ENCODE peak calls at places on chromosomes 4 and X, in ten cellular contexts. One of them, this sample, is unnamed.

GRCh38 chr4:6332042-6332668 is 62.5 kb downstream of the WFS1 start:
- DNase-seq in CD4-positive, CD25-positive, alpha-beta regulatory T cell: no peak
- DNase-seq in NCI-H2171 treated with DMSO at 0.1 percent for 48 hours: no peak
- DNase-seq in astrocyte of the spinal cord: no peak
- DNase-seq in T follicular helper cell: no peak
- DNase-seq in epithelial cell of esophagus: no peak
- DNase-seq in NCI-H2029 treated with DMSO at 0.1 percent for 48 hours: no peak
- DNase-seq in activated T-helper 1 cell treated with anti-CD3 and anti-CD28 coated beads, Interleukin-2, amount 50 U/mL, for 16 hours: no peak
- DNase-seq in GM23338: peak; percentile 66
- DNase-seq in stimulated activated CD8-positive, alpha-beta memory T cell treated with anti-CD3 and anti-CD28 coated beads, Interleukin-12 subunit alpha, Interleukin-12 subunit beta, amount 100 ng/mL, for 1 hour: no peak
- DNase-seq in this sample: no peak

GRCh38 chrX:55007633-55008032 is 7.5 kb downstream of the APEX2 start:
- DNase-seq in CD4-positive, CD25-positive, alpha-beta regulatory T cell: no peak
- DNase-seq in NCI-H2171 treated with DMSO at 0.1 percent for 48 hours: no peak
- DNase-seq in astrocyte of the spinal cord: peak; percentile 55
- DNase-seq in T follicular helper cell: no peak
- DNase-seq in epithelial cell of esophagus: peak; percentile 79
- DNase-seq in NCI-H2029 treated with DMSO at 0.1 percent for 48 hours: no peak
- DNase-seq in activated T-helper 1 cell treated with anti-CD3 and anti-CD28 coated beads, Interleukin-2, amount 50 U/mL, for 16 hours: no peak
- DNase-seq in GM23338: no peak
- DNase-seq in stimulated activated CD8-positive, alpha-beta memory T cell treated with anti-CD3 and anti-CD28 coated beads, Interleukin-12 subunit alpha, Interleukin-12 subunit beta, amount 100 ng/mL, for 1 hour: no peak
- DNase-seq in this sample: no peak

GRCh38 chr4:159319027-159319426 is 216.1 kb downstream of the RAPGEF2 start:
- DNase-seq in CD4-positive, CD25-positive, alpha-beta regulatory T cell: no peak
- DNase-seq in NCI-H2171 treated with DMSO at 0.1 percent for 48 hours: no peak
- DNase-seq in astrocyte of the spinal cord: no peak
- DNase-seq in T follicular helper cell: no peak
- DNase-seq in epithelial cell of esophagus: no peak
- DNase-seq in NCI-H2029 treated with DMSO at 0.1 percent for 48 hours: no peak
- DNase-seq in activated T-helper 1 cell treated with anti-CD3 and anti-CD28 coated beads, Interleukin-2, amount 50 U/mL, for 16 hours: no peak
- DNase-seq in GM23338: peak; percentile 37
- DNase-seq in stimulated activated CD8-positive, alpha-beta memory T cell treated with anti-CD3 and anti-CD28 coated beads, Interleukin-12 subunit alpha, Interleukin-12 subunit beta, amount 100 ng/mL, for 1 hour: no peak
- DNase-seq in this sample: no peak

GRCh38 chrX:124098089-124098488 is 136.6 kb downstream of the STAG2 start:
- DNase-seq in CD4-positive, CD25-positive, alpha-beta regulatory T cell: no peak
- DNase-seq in NCI-H2171 treated with DMSO at 0.1 percent for 48 hours: peak; percentile 38
- DNase-seq in astrocyte of the spinal cord: peak; percentile 35
- DNase-seq in T follicular helper cell: no peak
- DNase-seq in epithelial cell of esophagus: peak; percentile 36
- DNase-seq in NCI-H2029 treated with DMSO at 0.1 percent for 48 hours: peak; percentile 8
- DNase-seq in activated T-helper 1 cell treated with anti-CD3 and anti-CD28 coated beads, Interleukin-2, amount 50 U/mL, for 16 hours: no peak
- DNase-seq in GM23338: peak; percentile 27
- DNase-seq in stimulated activated CD8-positive, alpha-beta memory T cell treated with anti-CD3 and anti-CD28 coated beads, Interleukin-12 subunit alpha, Interleukin-12 subunit beta, amount 100 ng/mL, for 1 hour: no peak
- DNase-seq in this sample: no peak

GRCh38 chr4:142840516-142841123 is 5.5 kb downstream of the INPP4B start:
- DNase-seq in CD4-positive, CD25-positive, alpha-beta regulatory T cell: no peak
- DNase-seq in NCI-H2171 treated with DMSO at 0.1 percent for 48 hours: no peak
- DNase-seq in astrocyte of the spinal cord: peak; percentile 66
- DNase-seq in T follicular helper cell: no peak
- DNase-seq in epithelial cell of esophagus: peak; percentile 61
- DNase-seq in NCI-H2029 treated with DMSO at 0.1 percent for 48 hours: no peak
- DNase-seq in activated T-helper 1 cell treated with anti-CD3 and anti-CD28 coated beads, Interleukin-2, amount 50 U/mL, for 16 hours: no peak
- DNase-seq in GM23338: peak; percentile 43
- DNase-seq in stimulated activated CD8-positive, alpha-beta memory T cell treated with anti-CD3 and anti-CD28 coated beads, Interleukin-12 subunit alpha, Interleukin-12 subunit beta, amount 100 ng/mL, for 1 hour: no peak
- DNase-seq in this sample: no peak

GRCh38 chr4:66357316-66357715 is 687.0 kb upstream of the EPHA5 start:
- DNase-seq in CD4-positive, CD25-positive, alpha-beta regulatory T cell: no peak
- DNase-seq in NCI-H2171 treated with DMSO at 0.1 percent for 48 hours: peak; percentile 37
- DNase-seq in astrocyte of the spinal cord: peak; percentile 68
- DNase-seq in T follicular helper cell: no peak
- DNase-seq in epithelial cell of esophagus: no peak
- DNase-seq in NCI-H2029 treated with DMSO at 0.1 percent for 48 hours: no peak
- DNase-seq in activated T-helper 1 cell treated with anti-CD3 and anti-CD28 coated beads, Interleukin-2, amount 50 U/mL, for 16 hours: no peak
- DNase-seq in GM23338: no peak
- DNase-seq in stimulated activated CD8-positive, alpha-beta memory T cell treated with anti-CD3 and anti-CD28 coated beads, Interleukin-12 subunit alpha, Interleukin-12 subunit beta, amount 100 ng/mL, for 1 hour: no peak
- DNase-seq in this sample: no peak

GRCh38 chr4:79613269-79613995 is 205.4 kb upstream of the GK2 start:
- DNase-seq in CD4-positive, CD25-positive, alpha-beta regulatory T cell: no peak
- DNase-seq in NCI-H2171 treated with DMSO at 0.1 percent for 48 hours: no peak
- DNase-seq in astrocyte of the spinal cord: no peak
- DNase-seq in T follicular helper cell: no peak
- DNase-seq in epithelial cell of esophagus: no peak
- DNase-seq in NCI-H2029 treated with DMSO at 0.1 percent for 48 hours: no peak
- DNase-seq in activated T-helper 1 cell treated with anti-CD3 and anti-CD28 coated beads, Interleukin-2, amount 50 U/mL, for 16 hours: no peak
- DNase-seq in GM23338: no peak
- DNase-seq in stimulated activated CD8-positive, alpha-beta memory T cell treated with anti-CD3 and anti-CD28 coated beads, Interleukin-12 subunit alpha, Interleukin-12 subunit beta, amount 100 ng/mL, for 1 hour: no peak
- DNase-seq in this sample: no peak

GRCh38 chr4:10098770-10099139 is 17.8 kb downstream of the WDR1 start:
- DNase-seq in CD4-positive, CD25-positive, alpha-beta regulatory T cell: peak; percentile 21
- DNase-seq in NCI-H2171 treated with DMSO at 0.1 percent for 48 hours: no peak
- DNase-seq in astrocyte of the spinal cord: peak; percentile 83
- DNase-seq in T follicular helper cell: no peak
- DNase-seq in epithelial cell of esophagus: peak; percentile 65
- DNase-seq in NCI-H2029 treated with DMSO at 0.1 percent for 48 hours: no peak
- DNase-seq in activated T-helper 1 cell treated with anti-CD3 and anti-CD28 coated beads, Interleukin-2, amount 50 U/mL, for 16 hours: no peak
- DNase-seq in GM23338: no peak
- DNase-seq in stimulated activated CD8-positive, alpha-beta memory T cell treated with anti-CD3 and anti-CD28 coated beads, Interleukin-12 subunit alpha, Interleukin-12 subunit beta, amount 100 ng/mL, for 1 hour: no peak
- DNase-seq in this sample: no peak

GRCh38 chr4:17623451-17624001 is 9.1 kb downstream of the MED28 start:
- DNase-seq in CD4-positive, CD25-positive, alpha-beta regulatory T cell: no peak
- DNase-seq in NCI-H2171 treated with DMSO at 0.1 percent for 48 hours: no peak
- DNase-seq in astrocyte of the spinal cord: no peak
- DNase-seq in T follicular helper cell: no peak
- DNase-seq in epithelial cell of esophagus: no peak
- DNase-seq in NCI-H2029 treated with DMSO at 0.1 percent for 48 hours: no peak
- DNase-seq in activated T-helper 1 cell treated with anti-CD3 and anti-CD28 coated beads, Interleukin-2, amount 50 U/mL, for 16 hours: no peak
- DNase-seq in GM23338: no peak
- DNase-seq in stimulated activated CD8-positive, alpha-beta memory T cell treated with anti-CD3 and anti-CD28 coated beads, Interleukin-12 subunit alpha, Interleukin-12 subunit beta, amount 100 ng/mL, for 1 hour: no peak
- DNase-seq in this sample: no peak

GRCh38 chr4:186500721-186501304 is 54.6 kb downstream of the MTNR1A start:
- DNase-seq in CD4-positive, CD25-positive, alpha-beta regulatory T cell: no peak
- DNase-seq in NCI-H2171 treated with DMSO at 0.1 percent for 48 hours: no peak
- DNase-seq in astrocyte of the spinal cord: peak; percentile 68
- DNase-seq in T follicular helper cell: no peak
- DNase-seq in epithelial cell of esophagus: no peak
- DNase-seq in NCI-H2029 treated with DMSO at 0.1 percent for 48 hours: no peak
- DNase-seq in activated T-helper 1 cell treated with anti-CD3 and anti-CD28 coated beads, Interleukin-2, amount 50 U/mL, for 16 hours: no peak
- DNase-seq in GM23338: peak; percentile 9
- DNase-seq in stimulated activated CD8-positive, alpha-beta memory T cell treated with anti-CD3 and anti-CD28 coated beads, Interleukin-12 subunit alpha, Interleukin-12 subunit beta, amount 100 ng/mL, for 1 hour: no peak
- DNase-seq in this sample: no peak

GRCh38 chrX:18424482-18425198 is 768 bp upstream of the CDKL5 start:
- DNase-seq in CD4-positive, CD25-positive, alpha-beta regulatory T cell: peak; percentile 7
- DNase-seq in NCI-H2171 treated with DMSO at 0.1 percent for 48 hours: peak; percentile 79
- DNase-seq in astrocyte of the spinal cord: peak; percentile 31
- DNase-seq in T follicular helper cell: peak; percentile 3
- DNase-seq in epithelial cell of esophagus: peak; percentile 29
- DNase-seq in NCI-H2029 treated with DMSO at 0.1 percent for 48 hours: no peak
- DNase-seq in activated T-helper 1 cell treated with anti-CD3 and anti-CD28 coated beads, Interleukin-2, amount 50 U/mL, for 16 hours: peak; percentile 3
- DNase-seq in GM23338: peak; percentile 53
- DNase-seq in stimulated activated CD8-positive, alpha-beta memory T cell treated with anti-CD3 and anti-CD28 coated beads, Interleukin-12 subunit alpha, Interleukin-12 subunit beta, amount 100 ng/mL, for 1 hour: no peak
- DNase-seq in this sample: no peak

GRCh38 chr4:26268246-26268645 is 52.6 kb upstream of the RBPJ start:
- DNase-seq in CD4-positive, CD25-positive, alpha-beta regulatory T cell: no peak
- DNase-seq in NCI-H2171 treated with DMSO at 0.1 percent for 48 hours: no peak
- DNase-seq in astrocyte of the spinal cord: no peak
- DNase-seq in T follicular helper cell: no peak
- DNase-seq in epithelial cell of esophagus: no peak
- DNase-seq in NCI-H2029 treated with DMSO at 0.1 percent for 48 hours: no peak
- DNase-seq in activated T-helper 1 cell treated with anti-CD3 and anti-CD28 coated beads, Interleukin-2, amount 50 U/mL, for 16 hours: no peak
- DNase-seq in GM23338: no peak
- DNase-seq in stimulated activated CD8-positive, alpha-beta memory T cell treated with anti-CD3 and anti-CD28 coated beads, Interleukin-12 subunit alpha, Interleukin-12 subunit beta, amount 100 ng/mL, for 1 hour: no peak
- DNase-seq in this sample: no peak

GRCh38 chrX:52574416-52575275 is 57.8 kb upstream of the XAGE1B start:
- DNase-seq in CD4-positive, CD25-positive, alpha-beta regulatory T cell: no peak
- DNase-seq in NCI-H2171 treated with DMSO at 0.1 percent for 48 hours: peak; percentile 16
- DNase-seq in astrocyte of the spinal cord: peak; percentile 60
- DNase-seq in T follicular helper cell: no peak
- DNase-seq in epithelial cell of esophagus: peak; percentile 53
- DNase-seq in NCI-H2029 treated with DMSO at 0.1 percent for 48 hours: peak; percentile 3
- DNase-seq in activated T-helper 1 cell treated with anti-CD3 and anti-CD28 coated beads, Interleukin-2, amount 50 U/mL, for 16 hours: no peak
- DNase-seq in GM23338: peak; percentile 80
- DNase-seq in stimulated activated CD8-positive, alpha-beta memory T cell treated with anti-CD3 and anti-CD28 coated beads, Interleukin-12 subunit alpha, Interleukin-12 subunit beta, amount 100 ng/mL, for 1 hour: no peak
- DNase-seq in this sample: no peak

GRCh38 chrX:138711399-138712347 is at the start of gene FGF13:
- DNase-seq in CD4-positive, CD25-positive, alpha-beta regulatory T cell: no peak
- DNase-seq in NCI-H2171 treated with DMSO at 0.1 percent for 48 hours: no peak
- DNase-seq in astrocyte of the spinal cord: peak; percentile 4
- DNase-seq in T follicular helper cell: no peak
- DNase-seq in epithelial cell of esophagus: peak; percentile 11
- DNase-seq in NCI-H2029 treated with DMSO at 0.1 percent for 48 hours: no peak
- DNase-seq in activated T-helper 1 cell treated with anti-CD3 and anti-CD28 coated beads, Interleukin-2, amount 50 U/mL, for 16 hours: no peak
- DNase-seq in GM23338: peak; percentile 63
- DNase-seq in stimulated activated CD8-positive, alpha-beta memory T cell treated with anti-CD3 and anti-CD28 coated beads, Interleukin-12 subunit alpha, Interleukin-12 subunit beta, amount 100 ng/mL, for 1 hour: no peak
- DNase-seq in this sample: no peak

GRCh38 chrX:155086202-155086840 is 15.0 kb downstream of the BRCC3 start:
- DNase-seq in CD4-positive, CD25-positive, alpha-beta regulatory T cell: peak; percentile 16
- DNase-seq in NCI-H2171 treated with DMSO at 0.1 percent for 48 hours: no peak
- DNase-seq in astrocyte of the spinal cord: peak; percentile 26
- DNase-seq in T follicular helper cell: peak; percentile 13
- DNase-seq in epithelial cell of esophagus: peak; percentile 21
- DNase-seq in NCI-H2029 treated with DMSO at 0.1 percent for 48 hours: no peak
- DNase-seq in activated T-helper 1 cell treated with anti-CD3 and anti-CD28 coated beads, Interleukin-2, amount 50 U/mL, for 16 hours: no peak
- DNase-seq in GM23338: peak; percentile 72
- DNase-seq in stimulated activated CD8-positive, alpha-beta memory T cell treated with anti-CD3 and anti-CD28 coated beads, Interleukin-12 subunit alpha, Interleukin-12 subunit beta, amount 100 ng/mL, for 1 hour: no peak
- DNase-seq in this sample: no peak